ENCODE peak calls at places on chromosomes 11 and 22, in five cellular contexts. C is astrocyte of the spinal cord, O is BE2C, U is IMR-90, F is stomach. D is an unnamed sample.

GRCh38 chr22:33874206-33874605 is 46.1 kb downstream of the LARGE1 start:
- DNase-seq in F (no peak), C (no peak), U (no peak), O (no peak), D (no peak)

GRCh38 chr11:101444164-101444563 is 139.6 kb downstream of the TRPC6 start:
- DNase-seq in O (no peak), U (no peak), F (peak), C (no peak), D (no peak)

GRCh38 chr11:7672960-7673723 is at the start of gene CYB5R2:
- DNase-seq in O (peak), U (peak), F (peak), C (no peak), D (peak)

GRCh38 chr22:25818541-25818940 is 76.6 kb downstream of the MYO18B start:
- DNase-seq in F (no peak), C (no peak), O (no peak), U (no peak), D (no peak)

GRCh38 chr11:32809313-32809712 is 14.9 kb upstream of the CCDC73 start:
- DNase-seq in O (peak), C (peak), U (peak), F (peak), D (peak)

GRCh38 chr22:22165936-22166710 is 78.5 kb upstream of the VPREB1 start:
- DNase-seq in U (no peak), F (no peak), O (no peak), C (no peak), D (no peak)

GRCh38 chr11:114257621-114258558 is 38.3 kb upstream of the NNMT start:
- DNase-seq in U (no peak), O (peak), C (peak), F (no peak), D (no peak)

GRCh38 chr22:46575915-46576555 is 38.6 kb upstream of the CELSR1 start:
- DNase-seq in U (no peak), O (peak), F (no peak), C (no peak), D (no peak)

GRCh38 chr11:111944139-111944538 is 7.0 kb downstream of the DIXDC1 start:
- DNase-seq in O (no peak), U (peak), C (peak), F (no peak), D (peak)

GRCh38 chr11:7639643-7640025 is 33.7 kb downstream of the CYB5R2 start:
- DNase-seq in C (no peak), F (peak), O (no peak), U (no peak), D (no peak)

GRCh38 chr11:94330789-94331188 is 26.4 kb downstream of the IZUMO1R start:
- DNase-seq in U (no peak), O (no peak), C (no peak), F (no peak), D (no peak)

GRCh38 chr11:33480636-33481035 is 220.0 kb downstream of the C11orf91 start:
- DNase-seq in U (no peak), O (no peak), F (no peak), C (no peak), D (no peak)

GRCh38 chr11:126146454-126147192 is 64.8 kb downstream of the RPUSD4 start:
- DNase-seq in F (no peak), O (no peak), C (no peak), U (no peak), D (no peak)

GRCh38 chr11:112297248-112297866 is 36.7 kb upstream of the PLET1 start:
- DNase-seq in C (no peak), F (no peak), O (no peak), U (no peak), D (no peak)

GRCh38 chr11:47185305-47186075 is 744 bp downstream of the PACSIN3 start:
- DNase-seq in U (peak), F (peak), O (no peak), C (peak), D (peak)

GRCh38 chr11:75155570-75156422 is 4.9 kb downstream of the SLCO2B1 start:
- DNase-seq in C (no peak), F (no peak), O (peak), U (no peak), D (no peak)

GRCh38 chr11:9351956-9352355 is 32.5 kb upstream of the IPO7 start:
- DNase-seq in F (no peak), O (no peak), C (no peak), U (peak), D (no peak)

GRCh38 chr11:13105237-13105844 is 96.2 kb downstream of the RASSF10 start:
- DNase-seq in F (peak), U (no peak), O (peak), C (no peak), D (no peak)

GRCh38 chr11:92828576-92828975 is 140.9 kb upstream of the MTNR1B start:
- DNase-seq in U (no peak), F (no peak), C (no peak), O (peak), D (no peak)

GRCh38 chr11:15707971-15708370 is 593.2 kb downstream of the INSC start:
- DNase-seq in O (peak), F (peak), U (peak), C (peak), D (no peak)

GRCh38 chr11:128188346-128189115 is 398.8 kb downstream of the ETS1 start:
- DNase-seq in O (no peak), U (no peak), F (no peak), C (no peak), D (peak)

GRCh38 chr11:83070878-83071640 is 638 bp downstream of the RAB30 start:
- DNase-seq in C (peak), O (peak), F (no peak), U (peak), D (peak)

GRCh38 chr11:121722431-121723256 is 269.9 kb upstream of the SORL1-AS1 start:
- DNase-seq in F (peak), U (peak), C (peak), O (peak), D (peak)

GRCh38 chr22:37174964-37175363 is 13.1 kb downstream of the C1QTNF6 start:
- DNase-seq in O (no peak), C (no peak), U (no peak), F (no peak), D (no peak)

GRCh38 chr22:45162531-45162930 is 1.2 kb upstream of the NUP50 start:
- DNase-seq in C (no peak), O (no peak), U (no peak), F (peak), D (no peak)

GRCh38 chr22:47105085-47105484 is 342.6 kb downstream of the TBC1D22A start:
- DNase-seq in F (no peak), U (no peak), C (no peak), O (no peak), D (no peak)

DNA sequence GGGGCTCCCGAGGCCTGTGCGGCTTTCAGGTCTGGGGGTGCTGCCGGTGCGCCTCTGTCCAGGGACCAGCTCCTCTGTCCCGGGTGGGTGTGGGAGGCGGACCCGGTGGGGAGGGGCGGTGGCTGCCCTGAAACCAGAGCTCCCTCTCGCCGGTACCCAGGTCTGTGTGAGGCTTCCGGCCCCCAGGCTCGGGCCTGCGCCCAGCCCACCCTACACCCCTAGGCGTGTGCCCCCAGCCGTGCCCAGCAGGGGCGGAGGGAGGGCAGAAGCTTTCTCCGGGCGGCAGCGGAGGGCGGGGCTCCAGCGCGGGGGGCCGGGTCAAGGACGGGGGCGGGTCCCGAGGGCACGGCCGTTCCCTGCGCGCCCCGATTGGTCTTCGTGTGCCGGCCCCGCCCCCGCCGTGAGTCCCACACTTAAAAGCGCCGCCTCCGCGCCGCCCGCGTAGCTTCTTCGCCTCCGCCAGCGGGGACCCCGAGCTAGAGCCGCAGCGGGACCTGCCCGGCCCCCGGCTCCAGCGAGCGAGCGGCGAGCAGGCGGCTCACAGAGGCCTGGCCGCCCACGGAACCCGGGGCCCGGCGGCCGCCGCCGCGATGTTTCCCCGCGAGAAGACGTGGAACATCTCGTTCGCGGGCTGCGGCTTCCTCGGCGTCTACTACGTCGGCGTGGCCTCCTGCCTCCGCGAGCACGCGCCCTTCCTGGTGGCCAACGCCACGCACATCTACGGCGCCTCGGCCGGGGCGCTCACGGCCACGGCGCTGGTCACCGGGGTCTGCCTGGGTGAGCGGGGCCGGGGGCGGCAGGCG is 616 bp downstream of the PNPLA2 start:
- DNase-seq in U (peak), F (peak), O (peak), C (peak), D (peak)
- H3K4me3 ChIP-seq in U (peak), F (peak), O (peak), C (peak), D (peak)

DNA sequence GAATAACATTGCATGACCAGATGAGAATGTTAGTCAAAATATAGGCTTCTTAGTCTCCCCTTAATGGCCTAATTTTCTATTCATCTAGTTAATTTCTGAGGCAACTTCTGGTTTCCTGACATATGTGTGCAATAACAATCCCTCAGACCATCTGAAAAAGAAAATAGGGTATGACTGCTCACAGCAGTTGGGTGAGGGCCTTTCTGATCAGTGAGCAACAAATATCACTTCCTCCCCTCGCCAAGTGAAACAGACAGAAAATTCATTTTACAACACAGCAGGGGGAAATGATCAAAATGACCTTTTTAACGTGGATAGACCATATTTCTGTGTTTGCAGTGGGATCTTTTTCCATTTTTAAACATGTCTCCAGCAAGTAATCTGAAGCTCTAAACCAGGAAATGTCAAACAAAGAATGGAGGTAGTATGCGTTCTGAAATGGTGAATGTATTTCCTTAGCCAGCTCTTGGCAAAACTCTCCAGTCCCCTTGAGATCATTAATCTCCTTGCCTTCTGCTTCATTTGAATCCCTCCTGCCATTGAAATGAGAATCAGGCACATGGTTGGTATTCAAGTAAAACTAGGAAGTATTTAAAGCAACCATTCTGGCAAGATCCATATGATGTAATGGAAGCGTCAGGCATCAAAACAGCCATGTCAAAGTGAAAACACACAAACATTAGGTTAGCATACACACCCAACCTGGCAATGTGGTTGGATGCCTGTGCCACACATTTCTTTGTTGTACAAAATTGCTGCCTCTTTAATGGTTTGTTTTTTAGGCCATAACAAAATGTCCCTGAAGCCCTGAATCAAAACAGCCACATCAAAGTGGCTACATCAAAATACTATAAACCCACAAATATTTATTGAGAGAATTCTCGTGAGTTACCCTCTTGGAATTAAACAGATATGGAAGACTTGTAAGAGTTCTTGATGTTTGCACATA is 100.1 kb downstream of the SLC1A2 start:
- DNase-seq in C (peak), O (no peak), F (no peak), U (no peak), D (peak)
- H3K4me3 ChIP-seq in C (no peak), O (no peak), F (no peak), U (no peak), D (no peak)

GRCh38 chr22:49936018-49936972 is 17.9 kb downstream of the CRELD2 start:
- DNase-seq in O (peak), U (peak), F (peak), C (peak), D (peak)
- H3K4me3 ChIP-seq in O (peak), U (peak), F (peak), C (peak), D (peak)

DNA sequence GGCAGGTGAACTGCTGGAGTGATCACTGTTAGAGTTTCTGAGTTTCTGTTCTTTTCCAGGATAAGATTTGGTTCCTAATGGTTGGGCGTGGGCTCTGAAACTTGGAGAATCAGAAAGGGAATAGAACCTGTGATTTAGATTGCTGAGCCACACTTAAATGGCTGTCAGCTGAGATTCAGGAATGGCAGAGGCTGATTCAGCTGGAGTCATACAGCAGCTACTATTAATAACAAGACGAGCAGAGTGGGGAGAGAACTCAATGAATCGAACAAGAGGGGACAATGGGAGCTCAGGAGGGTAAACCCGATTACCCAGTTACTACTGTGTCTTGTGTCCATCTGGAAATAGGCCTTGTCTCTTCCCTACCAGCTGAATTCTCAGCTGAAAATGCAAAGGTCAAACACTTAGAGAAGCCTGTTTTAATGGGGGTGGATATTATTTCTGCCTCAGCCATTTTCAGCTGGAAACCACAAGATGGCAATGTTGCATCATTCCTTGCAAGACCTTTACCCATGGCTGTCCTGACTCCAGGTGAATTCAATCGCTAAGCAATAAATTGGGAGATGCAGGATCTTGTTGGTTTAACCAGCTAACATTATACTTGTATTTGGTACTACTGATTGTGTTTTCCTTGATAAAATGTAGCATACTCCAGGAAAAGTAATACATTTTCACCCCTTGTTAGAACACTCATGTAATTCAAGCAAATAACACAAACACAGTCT is 104.5 kb upstream of the RAG2 start:
- DNase-seq in C (peak), O (peak), U (peak), F (no peak), D (peak)
- H3K4me3 ChIP-seq in C (no peak), O (no peak), U (no peak), F (no peak), D (no peak)

GRCh38 chr22:28442951-28443876 is 236.4 kb downstream of the TTC28 start:
- DNase-seq in U (peak), C (peak), F (peak), O (peak), D (peak)

GRCh38 chr22:28444659-28445058 is 235.0 kb downstream of the TTC28 start:
- DNase-seq in C (no peak), F (no peak), O (no peak), U (no peak), D (peak)

GRCh38 chr22:28442264-28442950 is 237.2 kb downstream of the TTC28 start:
- DNase-seq in C (peak), O (peak), U (peak), F (peak), D (peak)

GRCh38 chr22:28440517-28441366 is 238.9 kb downstream of the TTC28 start:
- DNase-seq in F (no peak), O (no peak), C (peak), U (peak), D (peak)

DNA sequence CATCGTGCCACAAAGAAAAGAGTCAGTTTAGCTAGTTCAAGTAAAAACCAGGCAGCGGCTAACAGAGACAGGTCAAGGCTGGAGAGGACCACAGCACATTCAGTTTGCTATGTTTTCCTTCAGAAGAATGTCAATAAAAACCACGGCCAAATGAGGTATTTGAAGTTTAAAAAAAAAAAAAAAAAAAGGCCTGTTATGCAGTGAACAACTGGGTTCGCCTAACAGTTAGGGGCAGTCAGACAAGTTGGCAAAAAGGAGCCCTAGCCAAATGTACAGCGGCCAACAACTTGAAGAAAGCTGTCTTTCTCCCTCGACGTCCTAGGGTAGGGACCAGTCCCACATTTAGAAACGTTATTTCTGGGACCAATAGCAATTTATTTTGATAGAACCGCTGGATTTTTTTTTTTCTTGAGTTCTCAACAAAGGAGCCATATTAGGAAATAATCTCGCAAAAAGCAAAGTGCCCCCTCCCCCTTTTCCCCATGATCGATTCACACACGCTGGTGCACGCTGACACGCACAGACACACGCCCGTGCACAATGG is 237.8 kb downstream of the TTC28 start:
- DNase-seq in C (peak), U (no peak), O (no peak), F (no peak), D (peak)
- H3K4me3 ChIP-seq in C (peak), U (peak), O (peak), F (peak), D (peak)

GRCh38 chr11:44899959-44900358 is 50.7 kb downstream of the TP53I11 start:
- DNase-seq in C (peak), F (no peak), O (peak), U (peak), D (peak)
- H3K4me3 ChIP-seq in C (no peak), F (no peak), O (no peak), U (no peak), D (no peak)